ENCODE peak calls at places on chromosomes 13 and 19, in eight cellular contexts. K, O, S, A, P, W, R and L are unnamed samples.

GRCh38 chr13:48161530-48162179 is 66.8 kb upstream of the MED4 start:
- DNase-seq in K (peak; percentile 7), O (no peak), S (peak; percentile 9), A (no peak), P (no peak), W (peak; percentile 44), R (peak; percentile 95), L (no peak)

GRCh38 chr13:36369268-36370107 is 23.3 kb upstream of the SPART start:
- DNase-seq in K (no peak), O (peak; percentile 82), S (no peak), A (no peak), P (no peak), W (no peak), R (no peak), L (no peak)

GRCh38 chr13:21076265-21076653 is 14.9 kb upstream of the LATS2 start:
- DNase-seq in K (no peak), O (no peak), S (no peak), A (no peak), P (no peak), W (no peak), R (peak; percentile 49), L (no peak)

GRCh38 chr13:29500426-29500825 is 95.1 kb downstream of the SLC7A1 start:
- DNase-seq in K (no peak), O (no peak), S (no peak), A (no peak), P (no peak), W (no peak), R (no peak), L (no peak)

GRCh38 chr19:29586401-29586800 is 19.7 kb upstream of the POP4 start:
- DNase-seq in K (no peak), O (no peak), S (no peak), A (no peak), P (no peak), W (no peak), R (no peak), L (no peak)

GRCh38 chr13:105972306-105972721 is 563.1 kb downstream of the EFNB2 start:
- DNase-seq in K (no peak), O (no peak), S (no peak), A (no peak), P (no peak), W (no peak), R (no peak), L (no peak)

GRCh38 chr13:32880636-32881035 is 135.6 kb upstream of the KL start:
- DNase-seq in K (no peak), O (no peak), S (no peak), A (no peak), P (no peak), W (no peak), R (no peak), L (no peak)

GRCh38 chr13:96629331-96629730 is 364.9 kb downstream of the OXGR1 start:
- DNase-seq in K (no peak), O (no peak), S (no peak), A (no peak), P (no peak), W (no peak), R (no peak), L (no peak)

GRCh38 chr13:46211116-46211515 is 612 bp upstream of the LRRC63 start:
- DNase-seq in K (no peak), O (peak; percentile 5), S (no peak), A (no peak), P (no peak), W (no peak), R (peak; percentile 66), L (no peak)

GRCh38 chr13:41199526-41199925 is 5.2 kb upstream of the KBTBD7 start:
- DNase-seq in K (no peak), O (no peak), S (no peak), A (no peak), P (no peak), W (no peak), R (no peak), L (no peak)

GRCh38 chr19:41793414-41793727 is 3.0 kb upstream of the CEACAM3 start:
- DNase-seq in K (no peak), O (no peak), S (no peak), A (no peak), P (no peak), W (no peak), R (no peak), L (no peak)

GRCh38 chr13:73056054-73056962 is 2.5 kb upstream of the KLF5 start:
- DNase-seq in K (no peak), O (peak; percentile 54), S (no peak), A (no peak), P (no peak), W (no peak), R (no peak), L (no peak)

GRCh38 chr19:45876411-45877197 is 9.3 kb downstream of the IRF2BP1 start:
- DNase-seq in K (no peak), O (no peak), S (peak; percentile 85), A (no peak), P (peak; percentile 19), W (peak; percentile 41), R (peak; percentile 92), L (no peak)

GRCh38 chr13:44955421-44955820 is 33.9 kb downstream of the NUFIP1 start:
- DNase-seq in K (no peak), O (no peak), S (peak; percentile 92), A (no peak), P (no peak), W (peak; percentile 21), R (no peak), L (no peak)

GRCh38 chr13:46288570-46289259 is 77.0 kb downstream of the LRRC63 start:
- DNase-seq in K (no peak), O (peak; percentile 79), S (no peak), A (no peak), P (no peak), W (no peak), R (peak; percentile 85), L (no peak)

GRCh38 chr19:37127999-37128820 is 44.3 kb downstream of the ZNF585A start:
- DNase-seq in K (no peak), O (no peak), S (no peak), A (no peak), P (no peak), W (no peak), R (peak; percentile 1), L (no peak)

GRCh38 chr19:7742575-7742974 is 4.8 kb downstream of the CD209 start:
- DNase-seq in K (no peak), O (no peak), S (no peak), A (no peak), P (no peak), W (no peak), R (no peak), L (no peak)
- TF ChIP-seq CTCF in K (no peak), O (no peak), S (no peak), A (no peak), P (no peak), W (no peak), R (no peak), L (no peak)

GRCh38 chr19:17183858-17184271 is 31.3 kb upstream of the USE1 start:
- DNase-seq in K (no peak), O (no peak), S (no peak), A (no peak), P (no peak), W (no peak), R (peak; percentile 96), L (no peak)

GRCh38 chr19:17184381-17184841 is 30.7 kb upstream of the USE1 start:
- DNase-seq in K (no peak), O (no peak), S (no peak), A (peak; percentile 65), P (no peak), W (no peak), R (no peak), L (no peak)

GRCh38 chr19:17180997-17181702 is 34.0 kb upstream of the USE1 start:
- DNase-seq in K (no peak), O (no peak), S (no peak), A (no peak), P (no peak), W (no peak), R (no peak), L (no peak)

GRCh38 chr19:17185590-17185989 is 29.6 kb upstream of the USE1 start:
- DNase-seq in K (no peak), O (no peak), S (no peak), A (no peak), P (no peak), W (no peak), R (no peak), L (no peak)

DNA sequence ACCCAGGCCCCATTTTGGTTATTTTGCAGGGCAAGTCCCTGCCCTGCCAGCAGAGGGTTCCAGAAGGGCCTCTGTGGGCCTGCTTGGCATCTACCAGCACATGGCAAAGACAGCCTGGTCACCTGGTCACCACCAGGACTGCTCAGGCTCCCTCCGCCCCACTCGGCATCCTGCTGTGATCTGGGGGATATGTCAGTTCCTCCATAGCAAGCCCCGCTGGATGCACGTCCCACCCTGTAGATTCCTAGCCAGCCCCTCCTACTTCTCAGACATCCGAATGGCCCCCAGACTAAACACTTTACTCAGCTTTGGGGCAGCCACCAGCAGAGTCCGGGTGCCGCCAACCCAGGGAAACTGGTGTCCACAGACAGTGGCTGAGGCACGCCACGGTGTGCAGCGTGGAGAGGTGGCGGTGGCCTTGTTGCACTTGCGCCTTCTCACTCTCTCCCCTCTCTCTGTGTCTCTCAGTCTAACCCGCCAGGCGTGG is 31.8 kb upstream of the USE1 start:
- DNase-seq in K (no peak), O (no peak), S (no peak), A (peak; percentile 38), P (no peak), W (no peak), R (peak; percentile 67), L (no peak)
- TF ChIP-seq CTCF in K (no peak), O (no peak), S (no peak), A (no peak), P (no peak), W (no peak), R (peak; percentile 14), L (no peak)

GRCh38 chr19:49533551-49534488 is 6.0 kb downstream of the RCN3 start:
- DNase-seq in K (no peak), O (peak; percentile 23), S (peak; percentile 86), A (peak; percentile 88), P (peak; percentile 46), W (peak; percentile 81), R (peak; percentile 82), L (peak; percentile 68)
- TF ChIP-seq CTCF in K (no peak), O (no peak), S (peak; percentile 17), A (peak; percentile 38), P (peak; percentile 48), W (peak; percentile 50), R (peak; percentile 17), L (no peak)

GRCh38 chr19:19321143-19321577 is 531 bp downstream of the MAU2 start:
- DNase-seq in K (no peak), O (peak; percentile 15), S (no peak), A (no peak), P (peak; percentile 26), W (no peak), R (peak; percentile 60), L (no peak)

GRCh38 chr19:19319725-19320361 is 466 bp downstream of the SUGP1 start:
- DNase-seq in K (no peak), O (no peak), S (no peak), A (no peak), P (no peak), W (no peak), R (peak; percentile 36), L (no peak)

GRCh38 chr19:19316082-19316481 is 4.2 kb downstream of the SUGP1 start:
- DNase-seq in K (no peak), O (no peak), S (no peak), A (no peak), P (no peak), W (no peak), R (no peak), L (no peak)

GRCh38 chr19:19320362-19321142 is at the start of the genes MAU2 and SUGP1:
- DNase-seq in K (peak; percentile 63), O (peak; percentile 92), S (peak; percentile 89), A (peak; percentile 89), P (peak; percentile 80), W (peak; percentile 87), R (peak; percentile 94), L (peak; percentile 75)

GRCh38 chr19:19315444-19315843 is 4.9 kb downstream of the SUGP1 start:
- DNase-seq in K (no peak), O (no peak), S (no peak), A (no peak), P (no peak), W (no peak), R (no peak), L (no peak)
- TF ChIP-seq CTCF in K (no peak), O (no peak), S (no peak), A (no peak), P (no peak), W (no peak), R (peak; percentile 25), L (no peak)